ENCODE peak calls at places on chromosome 7, in six cellular contexts. M is H1, Y is neuronal stem cell, H is H9, P is mesenchymal stem cell, E is trophoblast cell. V is an unnamed sample.

GRCh38 chr7:13953368-13953767 is 36.1 kb downstream of the ETV1 start:
- DNase-seq in P (no peak), Y (no peak), E (no peak), M (no peak), H (no peak), V (no peak)

GRCh38 chr7:94289071-94289470 is 105.6 kb upstream of the COL1A2 start:
- DNase-seq in H (peak; percentile 84), E (peak; percentile 61), P (peak; percentile 92), M (peak; percentile 59), Y (peak; percentile 61), V (peak; percentile 91)

GRCh38 chr7:46162582-46162981 is 241.5 kb upstream of the IGFBP3 start:
- DNase-seq in E (peak; percentile 18), H (no peak), Y (no peak), P (no peak), M (no peak), V (peak; percentile 62)

GRCh38 chr7:92639213-92639896 is 49.2 kb upstream of the FAM133B start:
- DNase-seq in H (no peak), M (no peak), Y (no peak), E (no peak), P (no peak), V (no peak)

GRCh38 chr7:131827421-131827820 is 271.0 kb upstream of the PODXL start:
- DNase-seq in P (no peak), E (no peak), M (no peak), H (no peak), Y (no peak), V (no peak)

GRCh38 chr7:16644987-16645592 is 464 bp downstream of the ANKMY2 start:
- DNase-seq in E (no peak), M (no peak), P (peak; percentile 57), H (no peak), Y (no peak), V (no peak)

GRCh38 chr7:90383879-90384278 is 19.4 kb upstream of the CLDN12 start:
- DNase-seq in M (no peak), Y (no peak), E (no peak), P (peak; percentile 43), H (no peak), V (peak; percentile 79)

GRCh38 chr7:90119178-90119971 is 34.9 kb upstream of the STEAP1 start:
- DNase-seq in E (no peak), M (no peak), H (peak; percentile 45), Y (no peak), P (no peak), V (peak; percentile 1)

GRCh38 chr7:94266278-94266677 is 128.4 kb upstream of the COL1A2 start:
- DNase-seq in E (peak; percentile 12), M (no peak), H (no peak), P (peak; percentile 37), Y (no peak), V (no peak)

GRCh38 chr7:31096882-31097258 is 44.8 kb downstream of the ADCYAP1R1 start:
- DNase-seq in Y (no peak), H (no peak), E (no peak), P (no peak), M (no peak), V (no peak)

GRCh38 chr7:45890902-45891461 is 2.7 kb downstream of the IGFBP1 start:
- DNase-seq in H (no peak), M (no peak), E (no peak), Y (peak; percentile 42), P (peak; percentile 53), V (peak; percentile 53)

GRCh38 chr7:4792537-4793126 is 17.2 kb downstream of the AP5Z1 start:
- DNase-seq in E (no peak), Y (peak; percentile 70), M (no peak), P (no peak), H (peak; percentile 52), V (no peak)

GRCh38 chr7:132419538-132419937 is 156.7 kb downstream of the PLXNA4 start:
- DNase-seq in Y (no peak), P (peak; percentile 74), M (no peak), E (no peak), H (no peak), V (no peak)

GRCh38 chr7:91093181-91093580 is 171.1 kb upstream of the FZD1 start:
- DNase-seq in Y (no peak), M (no peak), P (no peak), H (no peak), E (no peak), V (no peak)

GRCh38 chr7:149871576-149871975 is 2.2 kb upstream of the ATP6V0E2 start:
- DNase-seq in H (peak; percentile 5), Y (no peak), E (no peak), M (no peak), P (no peak), V (no peak)

GRCh38 chr7:148535227-148535626 is 55.3 kb upstream of the C7orf33 start:
- DNase-seq in M (no peak), Y (no peak), P (peak; percentile 30), E (peak; percentile 32), H (no peak), V (no peak)

GRCh38 chr7:148772297-148773089 is 73.8 kb downstream of the CUL1 start:
- DNase-seq in H (no peak), Y (no peak), E (peak; percentile 93), M (no peak), P (peak; percentile 86), V (peak; percentile 98)

GRCh38 chr7:135672560-135673359 is 10.4 kb downstream of the STMP1 start:
- DNase-seq in P (peak; percentile 75), M (no peak), H (no peak), Y (peak; percentile 33), E (peak; percentile 6), V (peak; percentile 84)

GRCh38 chr7:129143724-129144094 is 798 bp upstream of the TSPAN33 start:
- DNase-seq in H (no peak), P (no peak), Y (no peak), E (no peak), M (no peak), V (no peak)

GRCh38 chr7:73885975-73886798 is 25.2 kb downstream of the TMEM270 start:
- DNase-seq in P (no peak), H (peak; percentile 60), Y (no peak), M (no peak), E (no peak), V (peak; percentile 64)

GRCh38 chr7:90760892-90761291 is 164.8 kb downstream of the CDK14 start:
- DNase-seq in E (no peak), P (no peak), H (no peak), Y (no peak), M (no peak), V (no peak)

GRCh38 chr7:28984631-28985030 is 26.5 kb upstream of the TRIL start:
- DNase-seq in M (no peak), P (peak; percentile 84), E (no peak), Y (peak; percentile 31), H (peak; percentile 44), V (peak; percentile 85)
- H3K4ac ChIP-seq in M (no peak overlapping the region), P (peak overlapping the region; percentile 22), E (peak overlapping the region; percentile 89), Y (no peak overlapping the region), H (no peak overlapping the region), V (peak overlapping the region; percentile 73)

GRCh38 chr7:142883571-142884284 is 1.8 kb downstream of the TRPV6 start:
- DNase-seq in E (peak; percentile 59), P (no peak), M (no peak), Y (no peak), H (peak; percentile 14), V (no peak)

GRCh38 chr7:142887282-142888015 is 1.9 kb upstream of the TRPV6 start:
- DNase-seq in M (no peak), H (peak; percentile 11), P (no peak), Y (no peak), E (no peak), V (no peak)

GRCh38 chr7:142884285-142884637 is 1.3 kb downstream of the TRPV6 start:
- DNase-seq in P (no peak), M (no peak), Y (no peak), E (no peak), H (peak; percentile 14), V (no peak)

GRCh38 chr7:142886866-142887265 is 1.3 kb upstream of the TRPV6 start:
- DNase-seq in H (peak; percentile 8), Y (no peak), P (no peak), E (no peak), M (no peak), V (no peak)

DNA sequence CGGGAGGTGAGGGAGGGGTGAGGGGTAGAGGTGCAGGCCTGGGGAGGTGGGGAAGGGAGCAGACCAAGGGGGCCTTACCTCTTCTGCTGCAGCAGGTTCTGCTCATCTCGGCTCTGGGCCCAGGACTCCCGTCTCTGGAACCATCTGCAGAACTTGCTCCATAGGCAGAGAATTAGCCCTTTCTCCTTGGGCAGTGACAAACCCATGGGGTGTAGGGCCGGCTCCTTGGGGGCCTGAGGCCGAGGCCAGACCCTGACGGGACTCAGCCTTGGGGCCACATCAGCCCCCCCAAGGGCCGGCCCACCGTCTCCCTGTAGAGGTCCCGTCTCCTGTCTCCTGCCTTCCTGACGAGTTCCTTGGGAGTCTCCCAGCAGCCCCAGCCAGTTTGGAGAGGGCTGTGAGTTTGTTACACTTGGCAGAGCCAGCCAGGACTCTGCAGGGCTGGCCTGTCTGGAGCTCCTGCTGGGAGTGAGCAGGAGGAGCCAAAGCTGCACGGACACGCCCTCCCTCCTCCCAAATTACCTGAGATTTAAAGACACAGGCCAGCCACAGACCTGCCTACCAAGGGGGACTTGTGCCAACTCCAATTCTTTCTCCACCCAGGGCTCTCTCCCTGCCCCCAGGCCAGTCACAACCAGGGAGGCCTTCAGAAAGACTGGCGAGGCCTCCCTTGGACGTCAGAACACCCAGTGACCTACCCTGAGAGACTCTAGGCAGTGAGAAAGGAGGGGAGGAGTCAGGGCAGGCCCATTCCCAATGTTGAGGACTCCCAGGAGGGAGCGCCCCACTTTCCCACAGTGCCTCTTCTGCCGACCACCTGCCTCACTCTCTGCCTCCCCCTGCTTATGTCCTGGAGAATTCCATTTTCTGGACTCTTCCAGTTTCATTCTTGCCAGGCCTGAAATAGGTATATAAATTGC is at the start of gene TRPV6:
- DNase-seq in P (no peak), E (peak; percentile 41), Y (no peak), M (peak; percentile 15), H (peak; percentile 83), V (no peak)
- H2AFZ ChIP-seq in P (no peak within 1 kb of the TSS), E (peak within 1 kb of the TSS; percentile 5), Y (peak within 1 kb of the TSS; percentile 3), M (peak within 1 kb of the TSS; percentile 96), H (peak within 1 kb of the TSS; percentile 5), V (no peak within 1 kb of the TSS)

GRCh38 chr7:151114151-151115090 is 28.1 kb downstream of the AGAP3 start:
- DNase-seq in H (peak; percentile 58), M (no peak), P (no peak), E (no peak), Y (no peak), V (no peak)
- H3K4ac ChIP-seq in H (no peak overlapping the region), M (no peak overlapping the region), P (peak overlapping the region; percentile 6), E (peak overlapping the region; percentile 67), Y (no peak overlapping the region), V (peak overlapping the region; percentile 79)

GRCh38 chr7:106962751-106963150 is 81.8 kb upstream of the PRKAR2B start:
- DNase-seq in Y (no peak), P (no peak), H (no peak), M (no peak), E (no peak), V (no peak)

GRCh38 chr7:106968160-106968559 is 76.3 kb upstream of the PRKAR2B start:
- DNase-seq in H (peak; percentile 50), E (no peak), M (no peak), P (no peak), Y (no peak), V (no peak)

GRCh38 chr7:106964455-106964854 is 80.0 kb upstream of the PRKAR2B start:
- DNase-seq in Y (no peak), H (no peak), M (no peak), E (no peak), P (no peak), V (peak; percentile 11)

DNA sequence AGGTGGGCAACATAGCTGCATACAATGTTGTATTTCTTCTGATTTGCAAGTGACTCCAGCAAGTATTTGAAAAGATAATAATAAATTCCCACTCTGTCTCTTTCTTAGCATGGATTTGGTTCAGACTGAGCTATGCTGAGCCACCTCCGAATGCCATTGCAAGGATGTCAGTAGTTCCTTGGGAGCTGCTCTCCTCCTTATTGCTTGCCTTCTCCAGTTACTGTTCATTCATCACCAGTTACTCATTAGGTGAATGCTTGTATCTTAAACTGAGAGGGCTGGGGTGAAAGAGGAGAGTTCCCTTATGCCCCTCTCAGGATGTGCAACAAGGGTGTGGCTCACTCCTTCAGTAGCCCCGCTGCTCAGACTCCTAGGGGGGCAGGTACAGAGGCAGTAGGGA is 78.4 kb upstream of the PRKAR2B start:
- DNase-seq in E (no peak), Y (no peak), H (no peak), M (no peak), P (no peak), V (peak; percentile 43)
- H2AFZ ChIP-seq in E (no peak overlapping the region), Y (no peak overlapping the region), H (no peak overlapping the region), M (no peak overlapping the region), P (no peak overlapping the region), V (no peak overlapping the region)

V was measured in IMR-90.